ENCODE peak calls at places on chromosomes 11 and 22, in six cellular contexts. M, H, N, R, C and U are unnamed samples.

GRCh38 chr11:115845872-115846271 is 341.7 kb upstream of the CADM1 start:
- DNase-seq in N (no peak), H (no peak), R (no peak), C (no peak), M (no peak), U (no peak)

GRCh38 chr22:28670691-28671261 is 8.9 kb downstream of the TTC28 start:
- DNase-seq in C (no peak), H (no peak), N (no peak), M (no peak), R (no peak), U (no peak)

GRCh38 chr11:32852142-32852541 is 22.4 kb downstream of the PRRG4 start:
- DNase-seq in H (no peak), C (peak; percentile 30), N (no peak), M (no peak), R (no peak), U (no peak)

GRCh38 chr11:19698493-19699292 is 13.9 kb upstream of the NAV2 start:
- DNase-seq in M (no peak), R (no peak), C (peak; percentile 77), H (no peak), N (no peak), U (no peak)

GRCh38 chr11:44542372-44542771 is 23.1 kb upstream of the CD82 start:
- DNase-seq in N (no peak), M (no peak), R (no peak), H (no peak), C (no peak), U (no peak)

GRCh38 chr22:45201678-45202332 is 38.1 kb downstream of the NUP50 start:
- DNase-seq in H (no peak), R (no peak), C (peak; percentile 62), N (no peak), M (no peak), U (no peak)

GRCh38 chr11:123325535-123325934 is 104.5 kb upstream of the GRAMD1B start:
- DNase-seq in H (no peak), N (no peak), C (no peak), R (no peak), M (no peak), U (no peak)

GRCh38 chr11:73404506-73405145 is 28.4 kb downstream of the RELT start:
- DNase-seq in M (no peak), N (no peak), H (no peak), R (no peak), C (no peak), U (no peak)

GRCh38 chr11:2995893-2996554 is 3.9 kb upstream of the NAP1L4 start:
- DNase-seq in R (no peak), N (no peak), C (no peak), M (no peak), H (no peak), U (no peak)